ENCODE peak calls at places on chromosomes 13 and 19, in six cellular contexts. Z is ovary, T is hepatocyte, F is heart left ventricle, V is breast epithelium, E is mammary epithelial cell. M is an unnamed sample.

GRCh38 chr13:43473437-43473836 is 313.3 kb downstream of the ENOX1 start:
- DNase-seq in Z (no peak), T (peak; percentile 20), F (no peak), V (no peak), E (no peak), M (no peak)

GRCh38 chr13:78593652-78594494 is 9.5 kb downstream of the POU4F1 start:
- DNase-seq in Z (no peak), T (no peak), F (no peak), V (no peak), E (no peak), M (no peak)

GRCh38 chr19:1492474-1493006 is 1.6 kb downstream of the REEP6 start:
- DNase-seq in Z (peak; percentile 45), T (peak; percentile 76), F (no peak), V (no peak), E (no peak), M (no peak)

GRCh38 chr13:23146811-23147245 is 34.0 kb upstream of the SGCG start:
- DNase-seq in Z (no peak), T (no peak), F (no peak), V (no peak), E (no peak), M (no peak)

GRCh38 chr13:47869780-47870179 is 131.3 kb downstream of the SUCLA2 start:
- DNase-seq in Z (no peak), T (no peak), F (no peak), V (no peak), E (peak; percentile 64), M (no peak)

GRCh38 chr19:21569497-21569870 is 64.1 kb downstream of the ZNF429 start:
- DNase-seq in Z (no peak), T (no peak), F (peak; percentile 79), V (no peak), E (no peak), M (no peak)

GRCh38 chr13:73429691-73430090 is 370.9 kb downstream of the KLF5 start:
- DNase-seq in Z (no peak), T (no peak), F (no peak), V (no peak), E (peak; percentile 90), M (no peak)

GRCh38 chr19:42424712-42425131 is 2.5 kb downstream of the LIPE start:
- DNase-seq in Z (peak; percentile 56), T (no peak), F (no peak), V (no peak), E (no peak), M (no peak)

GRCh38 chr13:51136276-51136980 is 25.4 kb upstream of the C13orf42 start:
- DNase-seq in Z (no peak), T (no peak), F (no peak), V (no peak), E (no peak), M (no peak)

GRCh38 chr19:21483589-21484170 is 21.7 kb upstream of the ZNF429 start:
- DNase-seq in Z (peak; percentile 79), T (no peak), F (peak; percentile 65), V (peak; percentile 75), E (no peak), M (peak; percentile 66)

GRCh38 chr19:50205681-50206138 is 2.3 kb downstream of the MYH14 start:
- DNase-seq in Z (no peak), T (peak; percentile 75), F (no peak), V (peak; percentile 57), E (no peak), M (no peak)

GRCh38 chr19:42850981-42851717 is 28.4 kb downstream of the PSG1 start:
- DNase-seq in Z (no peak), T (no peak), F (no peak), V (no peak), E (peak; percentile 90), M (peak; percentile 89)

GRCh38 chr19:3360494-3361383 is 5.6 kb upstream of the NFIC start:
- DNase-seq in Z (peak; percentile 83), T (no peak), F (peak; percentile 86), V (no peak), E (no peak), M (peak; percentile 78)

GRCh38 chr19:19630062-19630414 is 2.0 kb upstream of the LPAR2 start:
- DNase-seq in Z (no peak), T (no peak), F (no peak), V (no peak), E (no peak), M (no peak)

GRCh38 chr19:4199699-4200293 is 17.3 kb downstream of the ANKRD24 start:
- DNase-seq in Z (no peak), T (peak; percentile 38), F (no peak), V (no peak), E (no peak), M (no peak)

GRCh38 chr13:42474954-42475353 is 99.0 kb upstream of the TNFSF11 start:
- DNase-seq in Z (no peak), T (no peak), F (no peak), V (no peak), E (no peak), M (no peak)

GRCh38 chr13:111161601-111162600 is 46.8 kb downstream of the ARHGEF7 start:
- DNase-seq in Z (no peak), T (no peak), F (no peak), V (no peak), E (no peak), M (no peak)

GRCh38 chr19:46515290-46515609 is 19.6 kb upstream of the PNMA8B start:
- DNase-seq in Z (no peak), T (no peak), F (no peak), V (no peak), E (no peak), M (no peak)

GRCh38 chr13:74930402-74931165 is 551.4 kb downstream of the TBC1D4 start:
- DNase-seq in Z (no peak), T (no peak), F (no peak), V (no peak), E (peak; percentile 77), M (no peak)

GRCh38 chr19:17942582-17943283 is 9.9 kb downstream of the CCDC124 start:
- DNase-seq in Z (peak; percentile 66), T (no peak), F (no peak), V (no peak), E (no peak), M (no peak)

GRCh38 chr13:114001331-114002008 is 27.6 kb upstream of the C13orf46 start:
- DNase-seq in Z (no peak), T (no peak), F (no peak), V (no peak), E (no peak), M (no peak)

GRCh38 chr13:98507060-98507797 is 69.7 kb downstream of the STK24 start:
- DNase-seq in Z (peak; percentile 76), T (peak; percentile 71), F (peak; percentile 73), V (peak; percentile 74), E (no peak), M (peak; percentile 68)

GRCh38 chr19:16015805-16016173 is 60.5 kb upstream of the TPM4 start:
- DNase-seq in Z (no peak), T (no peak), F (no peak), V (no peak), E (no peak), M (no peak)

DNA sequence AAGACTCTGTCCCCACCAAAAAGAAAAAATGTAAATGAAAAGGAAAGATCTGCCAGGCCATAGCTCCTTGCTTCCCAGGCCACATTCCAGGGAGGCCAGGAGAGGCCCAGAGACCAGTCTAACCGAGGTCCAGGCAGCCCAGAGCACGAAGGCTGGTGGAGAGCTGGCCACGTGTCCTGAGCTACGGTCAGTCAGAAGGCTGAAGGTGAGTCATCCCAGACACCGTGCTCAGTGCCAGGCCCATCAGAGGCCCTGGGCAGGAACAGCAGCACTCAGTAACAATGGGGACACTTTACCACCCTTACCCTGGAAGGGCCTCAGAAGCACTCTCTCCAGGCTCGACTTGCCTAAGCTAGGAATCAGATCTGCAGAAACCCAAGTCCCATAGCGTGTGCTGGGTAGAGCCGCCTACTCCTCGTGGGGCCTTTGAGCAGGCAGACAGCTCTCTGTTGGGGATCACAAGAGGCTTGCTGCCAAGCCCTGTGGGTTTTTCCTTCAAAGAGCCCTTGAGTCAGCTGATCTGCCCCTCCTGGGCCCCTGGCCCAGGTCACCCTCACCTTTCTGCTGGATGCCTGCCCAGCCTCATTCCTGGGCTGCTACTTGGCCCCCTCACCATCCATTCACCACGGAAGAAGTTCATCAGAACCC is 11.6 kb upstream of the DNMT1 start:
- DNase-seq in Z (no peak), T (peak; percentile 49), F (no peak), V (peak; percentile 57), E (peak; percentile 50), M (no peak)
- H3K27ac ChIP-seq in Z (no peak overlapping the region), T (no peak overlapping the region), F (no peak overlapping the region), V (peak overlapping the region; percentile 70), E (no peak overlapping the region), M (no peak overlapping the region)

GRCh38 chr13:40172149-40172591 is 494.3 kb downstream of the FOXO1 start:
- DNase-seq in Z (no peak), T (no peak), F (no peak), V (no peak), E (peak; percentile 63), M (no peak)

GRCh38 chr13:40171566-40171965 is 494.9 kb downstream of the FOXO1 start:
- DNase-seq in Z (no peak), T (no peak), F (no peak), V (no peak), E (no peak), M (no peak)

GRCh38 chr13:40169476-40169875 is 497.0 kb downstream of the FOXO1 start:
- DNase-seq in Z (no peak), T (no peak), F (no peak), V (no peak), E (peak; percentile 67), M (no peak)

GRCh38 chr13:40170091-40170490 is 496.4 kb downstream of the FOXO1 start:
- DNase-seq in Z (no peak), T (no peak), F (no peak), V (no peak), E (no peak), M (no peak)

GRCh38 chr13:40170982-40171381 is 495.5 kb downstream of the FOXO1 start:
- DNase-seq in Z (no peak), T (no peak), F (no peak), V (no peak), E (peak; percentile 88), M (no peak)
- H3K27me3 ChIP-seq in Z (no peaks in the 10 kb centered on the region), T (peaks cover 17% of the 10 kb centered on the region), F (no peaks in the 10 kb centered on the region), V (peaks cover 11% of the 10 kb centered on the region), E (no peaks in the 10 kb centered on the region), M (no peaks in the 10 kb centered on the region)

GRCh38 chr13:50132937-50133276 is 117.7 kb downstream of the KCNRG start:
- DNase-seq in Z (no peak), T (no peak), F (no peak), V (no peak), E (no peak), M (no peak)
- TF ChIP-seq CTCF in Z (no peak), T (no peak), F (no peak), V (no peak), E (no peak), M (no peak)

GRCh38 chr19:39924389-39924788 is 10.0 kb downstream of the FCGBP start:
- DNase-seq in Z (no peak), T (no peak), F (no peak), V (no peak), E (no peak), M (no peak)
- H3K27ac ChIP-seq in Z (no peak overlapping the region), T (no peak overlapping the region), F (no peak overlapping the region), V (no peak overlapping the region), E (no peak overlapping the region), M (no peak overlapping the region)

DNA sequence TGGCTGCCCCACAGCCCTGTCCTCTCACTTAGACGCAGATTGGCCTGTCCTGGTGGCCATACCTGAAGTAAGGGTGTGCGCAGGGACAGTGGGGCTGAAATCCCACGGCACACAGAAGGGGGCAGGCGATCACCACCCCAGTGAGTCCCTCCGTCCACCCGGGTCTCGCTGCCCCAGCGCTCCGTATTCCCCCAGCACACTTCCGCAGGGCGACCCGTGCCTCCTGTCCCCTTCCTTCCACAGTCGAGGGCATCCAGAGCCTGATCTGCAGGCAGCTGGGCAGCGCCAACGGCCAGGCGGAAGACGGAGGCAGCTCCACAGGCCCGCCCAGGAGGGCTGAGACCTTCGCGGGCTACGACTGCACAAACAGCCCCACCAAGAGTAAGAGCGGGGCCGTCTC is 25.3 kb downstream of the PEX11G start:
- DNase-seq in Z (no peak), T (no peak), F (no peak), V (no peak), E (no peak), M (no peak)
- H3K27me3 ChIP-seq in Z (no peaks in the 10 kb centered on the region), T (no peaks in the 10 kb centered on the region), F (no peaks in the 10 kb centered on the region), V (no peaks in the 10 kb centered on the region), E (no peaks in the 10 kb centered on the region), M (no peaks in the 10 kb centered on the region)